ENCODE peak calls at places on chromosomes 6 and 20, in nine cellular contexts. S is NCI-H526 treated with DMSO at 0.1 percent for 48 hours; Q is amniotic stem cell; R is RPMI8226; L is HTR-8/SVneo; P is omental fat pad; V is lower lobe of right lung; E is HCT116; K is activated naive CD4-positive, alpha-beta T cell treated with Interleukin-2 at 50 U/mL for 16 hours. M is an unnamed sample.

GRCh38 chr6:42696526-42697267 is 25.7 kb downstream of the PRPH2 start:
- DNase-seq in E (no peak), V (no peak), K (no peak), Q (no peak), R (no peak), S (no peak), P (no peak), L (no peak), M (no peak)

GRCh38 chr20:63092660-63093215 is 86.0 kb upstream of the BHLHE23 start:
- DNase-seq in V (peak; percentile 23), R (peak; percentile 31), Q (no peak), K (no peak), P (no peak), L (no peak), E (no peak), S (no peak), M (no peak)

GRCh38 chr6:15254074-15254975 is 8.5 kb downstream of the JARID2 start:
- DNase-seq in E (no peak), K (no peak), Q (no peak), S (no peak), V (no peak), R (no peak), P (no peak), L (peak; percentile 41), M (no peak)

GRCh38 chr20:53652090-53652858 is 58.6 kb upstream of the ZNF217 start:
- DNase-seq in L (no peak), E (no peak), P (no peak), Q (no peak), S (no peak), V (no peak), R (peak; percentile 72), K (no peak), M (no peak)

GRCh38 chr6:12472601-12473038 is 182.5 kb downstream of the EDN1 start:
- DNase-seq in L (no peak), K (no peak), E (no peak), Q (no peak), V (peak; percentile 56), S (no peak), P (no peak), R (no peak), M (no peak)

GRCh38 chr20:61120595-61121515 is 131.2 kb upstream of the CDH4 start:
- DNase-seq in Q (no peak), V (no peak), L (no peak), E (no peak), R (peak; percentile 73), P (no peak), K (peak; percentile 10), S (peak; percentile 66), M (peak; percentile 22)

GRCh38 chr6:166499350-166500163 is 86.9 kb downstream of the RAMACL start:
- DNase-seq in R (no peak), S (no peak), P (no peak), Q (no peak), K (peak; percentile 28), V (no peak), L (no peak), E (no peak), M (no peak)

GRCh38 chr6:91132461-91132860 is 545.6 kb upstream of the MAP3K7 start:
- DNase-seq in S (no peak), E (no peak), Q (no peak), V (no peak), R (no peak), K (no peak), P (no peak), L (peak; percentile 1), M (no peak)

GRCh38 chr20:49104365-49104648 is 58.2 kb downstream of the CSE1L start:
- DNase-seq in E (no peak), K (no peak), Q (no peak), S (no peak), L (no peak), V (no peak), R (no peak), P (no peak), M (no peak)

GRCh38 chr6:39451831-39452230 is 129.3 kb upstream of the KCNK16 start:
- DNase-seq in E (peak; percentile 12), V (no peak), S (no peak), R (peak; percentile 24), P (no peak), L (no peak), K (no peak), Q (no peak), M (no peak)

GRCh38 chr20:11972478-11972877 is 54.8 kb downstream of the BTBD3 start:
- DNase-seq in K (no peak), Q (no peak), L (no peak), P (no peak), R (no peak), V (no peak), E (no peak), S (no peak), M (no peak)

GRCh38 chr20:51910202-51911050 is 108.1 kb upstream of the SALL4 start:
- DNase-seq in E (no peak), Q (no peak), V (no peak), P (no peak), S (peak; percentile 9), L (peak; percentile 91), R (no peak), K (no peak), M (no peak)